ENCODE peak calls at places on chromosome 3, in five cellular contexts. M, W, L, P and S are unnamed samples.

GRCh38 chr3:187101184-187102072 is 37.9 kb downstream of the RPL39L start:
- DNase-seq in M (peak), W (peak), L (no peak), P (peak), S (peak)

GRCh38 chr3:42045719-42046243 is 45.4 kb upstream of the TRAK1 start:
- DNase-seq in M (no peak), W (no peak), L (no peak), P (no peak), S (no peak)

GRCh38 chr3:67937498-67938118 is 283.2 kb upstream of the SUCLG2 start:
- DNase-seq in M (no peak), W (no peak), L (no peak), P (no peak), S (no peak)

GRCh38 chr3:59386165-59386564 is 336.3 kb upstream of the CFAP20DC start:
- DNase-seq in M (no peak), W (no peak), L (no peak), P (no peak), S (no peak)

GRCh38 chr3:24545917-24546316 is 51.3 kb upstream of the THRB start:
- DNase-seq in M (peak), W (peak), L (no peak), P (no peak), S (no peak)

GRCh38 chr3:11317300-11317699 is 45.1 kb downstream of the ATG7 start:
- DNase-seq in M (no peak), W (no peak), L (no peak), P (no peak), S (no peak)

GRCh38 chr3:125281411-125281810 is 68.9 kb upstream of the SLC12A8 start:
- DNase-seq in M (no peak), W (no peak), L (no peak), P (no peak), S (no peak)

GRCh38 chr3:104385421-104385820 is 981.3 kb upstream of the ALCAM start:
- DNase-seq in M (no peak), W (no peak), L (no peak), P (no peak), S (no peak)

GRCh38 chr3:138118863-138119766 is 3.7 kb upstream of the DZIP1L start:
- DNase-seq in M (peak), W (peak), L (no peak), P (peak), S (peak)

GRCh38 chr3:196641278-196642058 is 2.0 kb downstream of the NRROS start:
- DNase-seq in M (no peak), W (no peak), L (no peak), P (no peak), S (peak)
- TF ChIP-seq POLR2A in M (no peak), W (no peak), L (no peak), P (no peak), S (peak)

GRCh38 chr3:184185461-184186183 is 377 bp upstream of the ABCF3 start:
- DNase-seq in M (peak), W (peak), L (peak), P (peak), S (peak)

GRCh38 chr3:184186902-184187207 is 856 bp downstream of the ABCF3 start:
- DNase-seq in M (no peak), W (no peak), L (no peak), P (no peak), S (peak)

GRCh38 chr3:184188080-184188479 is 2.1 kb downstream of the ABCF3 start:
- DNase-seq in M (no peak), W (no peak), L (no peak), P (no peak), S (no peak)

GRCh38 chr3:184184546-184185234 is 1.3 kb upstream of the ABCF3 start:
- DNase-seq in M (no peak), W (no peak), L (no peak), P (no peak), S (peak)

GRCh38 chr3:184186184-184186901 is at the start of gene ABCF3:
- DNase-seq in M (peak), W (peak), L (peak), P (peak), S (peak)
- TF ChIP-seq POLR2A in M (no peak), W (peak), L (peak), P (peak), S (peak)

GRCh38 chr3:184360834-184361531 is 422 bp downstream of the CLCN2 start:
- DNase-seq in M (no peak), W (no peak), L (no peak), P (no peak), S (no peak)
- TF ChIP-seq POLR2A in M (no peak), W (no peak), L (no peak), P (no peak), S (peak)

DNA sequence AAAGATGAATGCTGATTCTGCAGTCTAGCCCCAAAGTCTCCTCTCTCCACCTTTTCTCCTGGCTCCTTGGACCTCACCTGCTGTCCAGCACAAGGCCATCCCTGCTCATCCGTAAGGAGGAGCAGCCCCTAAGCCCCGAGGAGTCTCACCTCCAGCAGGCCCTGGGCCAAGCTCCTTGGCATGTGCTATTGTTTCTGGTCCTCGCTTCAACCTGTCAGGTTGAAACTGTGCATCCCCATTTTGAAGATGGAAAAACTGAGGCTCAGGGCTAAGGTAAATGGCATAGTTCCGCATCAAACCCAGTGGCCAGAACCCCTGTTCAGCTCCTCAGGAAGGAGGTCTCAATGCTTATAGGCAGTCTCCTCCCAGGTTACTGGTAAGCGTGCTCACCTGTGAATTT is 26.1 kb downstream of the CHDH start:
- DNase-seq in M (no peak), W (peak), L (no peak), P (no peak), S (no peak)
- TF ChIP-seq POLR2A in M (no peak), W (no peak), L (no peak), P (no peak), S (no peak)

GRCh38 chr3:172708905-172709775 is 1.7 kb downstream of the NCEH1 start:
- DNase-seq in M (no peak), W (no peak), L (no peak), P (no peak), S (peak)

GRCh38 chr3:172709776-172710708 is 825 bp downstream of the NCEH1 start:
- DNase-seq in M (peak), W (peak), L (no peak), P (no peak), S (peak)

GRCh38 chr3:172711457-172711800 is 562 bp upstream of the NCEH1 start:
- DNase-seq in M (no peak), W (no peak), L (no peak), P (peak), S (no peak)

GRCh38 chr3:172713316-172713715 is 2.4 kb upstream of the NCEH1 start:
- DNase-seq in M (no peak), W (no peak), L (no peak), P (no peak), S (no peak)

DNA sequence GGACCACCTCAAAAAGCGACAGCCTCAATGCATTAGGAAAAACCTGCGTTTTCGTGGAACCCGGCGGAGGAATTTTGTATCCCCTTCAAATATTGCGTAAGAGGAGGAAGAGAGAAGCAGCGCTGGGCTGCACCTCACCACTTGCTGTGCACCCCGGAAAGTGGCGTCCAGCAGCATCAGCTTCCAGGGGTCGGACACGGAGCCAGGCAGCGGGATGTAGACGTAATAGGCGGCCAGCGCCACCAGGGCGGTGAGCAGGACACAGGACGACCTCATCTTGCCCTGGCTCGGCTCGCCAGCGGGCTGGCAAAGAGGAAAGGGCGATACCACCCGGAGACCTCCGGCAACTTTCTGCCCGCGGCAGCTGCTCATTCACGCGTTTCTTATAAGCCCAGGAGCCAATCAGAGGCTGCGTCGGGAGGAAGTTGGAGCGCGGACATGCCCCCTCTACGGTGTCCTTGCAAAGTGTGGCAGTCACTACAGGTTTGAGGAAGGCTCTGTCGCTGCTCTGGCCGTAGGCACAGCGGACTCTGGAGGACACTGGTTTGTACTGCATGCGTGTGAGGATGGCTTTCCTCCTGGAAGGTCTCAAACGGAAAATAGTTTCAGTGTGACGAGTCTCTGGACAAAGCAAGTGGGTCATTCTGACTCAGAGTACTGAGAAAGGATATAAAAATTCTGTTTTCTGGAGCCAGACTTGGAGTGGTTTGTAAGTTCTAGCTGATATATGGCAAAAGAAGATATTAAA is at the start of gene NCEH1:
- DNase-seq in M (peak), W (peak), L (peak), P (peak), S (peak)
- TF ChIP-seq POLR2A in M (peak), W (peak), L (peak), P (peak), S (peak)

DNA sequence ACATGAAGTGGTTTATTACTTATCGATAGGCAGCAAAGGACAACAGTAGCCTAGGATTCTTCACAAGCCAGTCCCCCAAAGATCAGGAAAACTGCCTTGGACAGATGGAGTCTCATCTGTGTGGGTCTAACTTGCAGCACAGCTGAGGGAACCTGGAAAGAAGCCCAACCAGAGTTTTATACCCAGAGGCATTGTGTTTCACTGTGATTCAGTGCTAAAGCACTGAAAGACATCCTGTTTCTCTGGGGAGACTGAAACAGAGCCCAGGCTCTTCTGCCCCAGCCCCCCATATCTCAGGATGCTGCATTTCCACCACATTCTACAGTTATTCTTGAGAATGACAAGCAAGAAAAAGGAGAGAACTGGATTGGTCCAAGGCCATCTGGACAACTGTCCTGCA is 48.2 kb upstream of the PYDC2 start:
- DNase-seq in M (no peak), W (no peak), L (no peak), P (peak), S (no peak)
- TF ChIP-seq POLR2A in M (no peak), W (no peak), L (no peak), P (no peak), S (no peak)

GRCh38 chr3:44624696-44625528 is at the start of gene ZNF197:
- DNase-seq in M (peak), W (peak), L (peak), P (peak), S (peak)
- TF ChIP-seq POLR2A in M (no peak), W (no peak), L (peak), P (peak), S (peak)

GRCh38 chr3:3799173-3800075 is at the start of gene LRRN1:
- DNase-seq in M (no peak), W (peak), L (peak), P (no peak), S (peak)
- TF ChIP-seq POLR2A in M (no peak), W (no peak), L (no peak), P (no peak), S (no peak)